ENCODE peak calls at places on chromosomes 11 and 22, in eight cellular contexts. Z, M, Q, V, X, W, P and R are unnamed samples.

GRCh38 chr11:102446606-102447005 is 6.0 kb downstream of the TMEM123 start:
- DNase-seq in Z (peak), M (no peak), Q (no peak), V (no peak), X (peak), W (no peak), P (no peak), R (no peak)

GRCh38 chr11:67572747-67573419 is 10.7 kb upstream of the GSTP1 start:
- DNase-seq in Z (no peak), M (peak), Q (peak), V (peak), X (peak), W (no peak), P (peak), R (peak)

GRCh38 chr11:117837791-117838190 is 13.2 kb upstream of the FXYD2 start:
- DNase-seq in Z (no peak), M (no peak), Q (no peak), V (no peak), X (no peak), W (peak), P (no peak), R (no peak)

GRCh38 chr11:19345519-19345847 is 104.7 kb upstream of the E2F8 start:
- DNase-seq in Z (no peak), M (no peak), Q (no peak), V (no peak), X (peak), W (no peak), P (peak), R (no peak)

GRCh38 chr22:33000342-33001280 is 57.6 kb downstream of the SYN3 start:
- DNase-seq in Z (peak), M (peak), Q (peak), V (peak), X (peak), W (peak), P (peak), R (no peak)

GRCh38 chr11:128709402-128709801 is 15.5 kb downstream of the FLI1 start:
- DNase-seq in Z (no peak), M (no peak), Q (no peak), V (no peak), X (peak), W (no peak), P (no peak), R (peak)

GRCh38 chr11:130633466-130633865 is 185.0 kb downstream of the ADAMTS15 start:
- DNase-seq in Z (no peak), M (no peak), Q (no peak), V (no peak), X (peak), W (no peak), P (no peak), R (no peak)

GRCh38 chr11:64330888-64331287 is 9.1 kb upstream of the CCDC88B start:
- DNase-seq in Z (no peak), M (no peak), Q (no peak), V (no peak), X (no peak), W (no peak), P (no peak), R (no peak)

GRCh38 chr11:129455756-129456436 is 80.2 kb downstream of the BARX2 start:
- DNase-seq in Z (no peak), M (no peak), Q (no peak), V (no peak), X (no peak), W (no peak), P (no peak), R (no peak)

GRCh38 chr11:8206251-8207079 is 37.6 kb upstream of the RIC3 start:
- DNase-seq in Z (no peak), M (peak), Q (no peak), V (peak), X (no peak), W (peak), P (peak), R (no peak)

DNA sequence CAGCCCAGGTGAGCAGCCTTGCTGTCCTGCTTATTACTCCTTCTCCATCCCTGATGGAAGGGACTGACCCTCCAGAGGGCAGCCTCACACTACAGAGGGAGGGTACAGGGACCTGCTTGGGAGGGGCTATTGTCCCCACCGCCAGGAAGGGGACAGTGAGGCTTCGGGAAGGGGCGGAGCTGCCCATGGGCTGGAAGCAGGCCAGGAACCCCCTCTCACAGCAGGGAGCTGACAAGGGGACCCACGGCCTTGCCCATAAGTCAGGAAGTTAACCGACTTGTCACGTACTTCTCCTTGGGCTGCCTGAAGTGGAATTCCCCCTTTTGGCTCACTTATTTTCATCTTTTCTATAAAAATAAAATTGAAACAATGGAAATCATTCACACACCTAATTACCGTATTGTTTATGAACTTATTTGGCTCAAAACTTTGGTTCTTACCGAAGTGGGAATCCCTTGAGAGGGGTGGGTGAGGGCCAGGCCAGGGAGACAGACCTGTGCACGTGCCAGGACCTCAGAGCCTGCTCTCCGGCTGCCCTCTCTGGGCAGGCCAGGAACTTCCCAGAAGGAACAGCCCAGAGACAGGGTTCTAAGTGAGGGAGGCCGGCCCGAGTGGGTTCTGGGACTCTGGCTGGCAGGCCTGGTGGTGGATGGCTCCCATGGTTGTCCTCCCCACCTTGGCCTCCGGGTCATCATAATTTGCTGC is 5.8 kb downstream of the MGAT3 start:
- DNase-seq in Z (no peak), M (no peak), Q (no peak), V (peak), X (no peak), W (no peak), P (peak), R (no peak)
- TF ChIP-seq CTCF in Z (no peak), M (no peak), Q (peak), V (no peak), X (no peak), W (no peak), P (no peak), R (no peak)

GRCh38 chr11:1852271-1852877 is 510 bp upstream of the LSP1 start:
- DNase-seq in Z (no peak), M (no peak), Q (no peak), V (no peak), X (no peak), W (no peak), P (no peak), R (no peak)

GRCh38 chr11:1852885-1853284 is at the start of gene LSP1:
- DNase-seq in Z (no peak), M (no peak), Q (peak), V (peak), X (no peak), W (no peak), P (no peak), R (no peak)

GRCh38 chr11:1854949-1855885 is 2.3 kb downstream of the LSP1 start:
- DNase-seq in Z (no peak), M (no peak), Q (peak), V (no peak), X (no peak), W (no peak), P (no peak), R (no peak)

GRCh38 chr11:1854132-1854948 is 1.5 kb downstream of the LSP1 start:
- DNase-seq in Z (no peak), M (no peak), Q (peak), V (no peak), X (no peak), W (no peak), P (no peak), R (no peak)

DNA sequence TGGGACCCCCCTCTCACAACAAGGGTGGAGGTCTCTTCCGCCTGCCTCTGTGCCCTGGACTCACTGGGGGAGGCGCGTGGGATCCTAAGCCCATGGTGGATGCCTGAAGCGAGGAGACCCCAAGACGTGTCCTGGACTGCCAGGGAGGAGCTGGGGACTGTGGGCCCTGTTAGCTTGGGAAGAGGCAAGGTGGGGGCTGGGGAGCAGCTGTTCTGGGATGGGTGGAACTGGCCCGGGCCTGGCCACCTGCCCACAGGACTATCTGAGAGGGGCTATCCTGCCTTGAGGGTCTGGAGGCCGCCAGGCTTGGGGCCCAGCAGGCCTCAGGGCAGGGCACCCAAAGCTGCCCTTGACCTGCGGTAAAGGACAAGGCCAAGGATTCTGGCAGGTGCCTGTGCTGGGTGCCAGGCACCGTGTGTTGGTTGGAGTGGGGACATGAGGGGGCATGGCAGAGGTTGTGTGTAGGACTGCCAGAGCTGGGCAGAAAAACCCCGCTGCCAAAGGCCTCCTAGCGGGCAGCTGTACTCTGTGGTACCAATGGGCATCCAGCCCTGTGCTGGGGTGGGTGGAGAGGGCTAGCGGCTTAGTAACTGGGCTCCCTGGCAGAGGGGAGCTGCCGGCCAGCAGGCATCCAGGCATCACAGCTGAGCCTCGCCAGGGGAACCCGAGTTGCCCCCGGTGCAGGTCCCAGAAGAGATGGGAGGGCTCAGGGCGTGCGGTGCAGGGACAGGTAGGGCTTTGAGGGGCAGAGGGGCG is 670 bp downstream of the LSP1 start:
- DNase-seq in Z (no peak), M (no peak), Q (peak), V (no peak), X (no peak), W (no peak), P (no peak), R (no peak)
- H3K4me3 ChIP-seq in Z (no peak), M (no peak), Q (peak), V (no peak), X (no peak), W (no peak), P (no peak), R (no peak)

DNA sequence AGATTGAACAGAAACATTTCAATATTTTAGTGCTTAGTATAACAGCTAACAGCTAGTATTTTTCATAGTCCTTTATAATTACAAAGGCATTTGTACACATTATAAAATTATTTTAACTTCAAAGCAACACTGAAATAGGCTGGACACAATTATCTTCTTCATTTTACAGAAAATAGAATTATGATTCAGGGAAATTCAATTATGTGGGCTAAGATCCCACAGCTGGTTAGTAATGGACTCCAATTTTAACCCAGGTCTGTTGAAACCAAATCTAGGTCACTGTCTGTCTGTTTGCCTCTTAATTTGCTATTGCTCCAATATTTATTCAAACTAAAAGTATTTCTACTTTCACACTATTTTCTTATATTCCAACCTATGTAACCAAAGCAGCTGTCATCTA is 154.1 kb upstream of the CTSC start:
- DNase-seq in Z (no peak), M (no peak), Q (no peak), V (no peak), X (no peak), W (no peak), P (no peak), R (no peak)
- TF ChIP-seq CTCF in Z (no peak), M (no peak), Q (no peak), V (no peak), X (no peak), W (no peak), P (no peak), R (no peak)

GRCh38 chr11:27719575-27719925 is 19.3 kb upstream of the BDNF start:
- DNase-seq in Z (no peak), M (no peak), Q (no peak), V (no peak), X (no peak), W (no peak), P (peak), R (no peak)

GRCh38 chr11:27717801-27718229 is 17.6 kb upstream of the BDNF start:
- DNase-seq in Z (no peak), M (no peak), Q (no peak), V (no peak), X (peak), W (no peak), P (no peak), R (no peak)

GRCh38 chr11:27720277-27720830 is 20.1 kb upstream of the BDNF start:
- DNase-seq in Z (peak), M (no peak), Q (no peak), V (no peak), X (peak), W (no peak), P (peak), R (no peak)

GRCh38 chr11:27718346-27718852 is 18.1 kb upstream of the BDNF start:
- DNase-seq in Z (peak), M (no peak), Q (no peak), V (no peak), X (peak), W (no peak), P (peak), R (peak)

GRCh38 chr11:27718853-27719574 is 18.8 kb upstream of the BDNF start:
- DNase-seq in Z (peak), M (no peak), Q (no peak), V (peak), X (peak), W (no peak), P (peak), R (no peak)
- H3K4me3 ChIP-seq in Z (peak), M (peak), Q (no peak), V (peak), X (peak), W (no peak), P (peak), R (peak)

DNA sequence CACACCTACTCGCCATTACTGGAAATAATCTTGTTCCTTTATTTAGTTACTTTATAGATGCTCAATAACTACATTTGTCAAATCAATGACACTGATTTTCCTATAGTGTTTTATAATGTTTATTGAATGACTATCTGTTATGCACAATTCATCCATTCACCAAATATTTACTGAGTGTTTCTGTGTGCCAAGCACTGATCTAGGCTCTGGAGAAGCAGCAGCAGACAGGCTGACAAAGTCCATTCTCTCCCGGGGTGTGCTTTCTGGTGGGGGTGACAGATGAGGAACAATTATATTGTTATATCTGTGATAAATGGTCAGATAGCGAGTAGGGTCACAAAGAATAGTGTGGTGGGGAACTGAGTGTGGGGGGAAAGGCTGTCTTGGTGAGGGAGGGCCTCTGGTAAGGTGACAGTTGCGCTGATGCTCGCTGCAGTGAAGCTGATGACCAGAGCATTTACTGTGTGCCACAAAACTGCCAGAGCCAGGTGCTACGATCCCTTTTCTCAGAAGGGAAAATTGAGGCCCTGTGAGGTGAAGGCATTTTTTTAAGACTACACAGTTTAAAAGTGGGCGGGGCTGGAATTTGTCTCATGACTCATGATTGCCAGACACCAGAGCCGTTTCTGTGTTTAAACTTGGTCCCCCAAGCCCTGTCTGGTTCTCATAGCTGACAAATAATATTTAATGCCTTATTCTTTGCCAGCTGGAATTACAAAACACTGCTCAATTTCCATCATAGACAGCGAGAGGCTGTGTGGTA is 10.2 kb downstream of the PACS1 start:
- DNase-seq in Z (peak), M (peak), Q (no peak), V (no peak), X (peak), W (peak), P (no peak), R (peak)
- TF ChIP-seq CTCF in Z (no peak), M (no peak), Q (no peak), V (no peak), X (no peak), W (no peak), P (no peak), R (no peak)

GRCh38 chr11:114794048-114794684 is 115.8 kb downstream of the NXPE2 start:
- DNase-seq in Z (no peak), M (no peak), Q (no peak), V (no peak), X (no peak), W (no peak), P (no peak), R (no peak)

GRCh38 chr11:114796954-114797721 is 118.8 kb downstream of the NXPE2 start:
- DNase-seq in Z (no peak), M (no peak), Q (no peak), V (no peak), X (no peak), W (no peak), P (no peak), R (no peak)

DNA sequence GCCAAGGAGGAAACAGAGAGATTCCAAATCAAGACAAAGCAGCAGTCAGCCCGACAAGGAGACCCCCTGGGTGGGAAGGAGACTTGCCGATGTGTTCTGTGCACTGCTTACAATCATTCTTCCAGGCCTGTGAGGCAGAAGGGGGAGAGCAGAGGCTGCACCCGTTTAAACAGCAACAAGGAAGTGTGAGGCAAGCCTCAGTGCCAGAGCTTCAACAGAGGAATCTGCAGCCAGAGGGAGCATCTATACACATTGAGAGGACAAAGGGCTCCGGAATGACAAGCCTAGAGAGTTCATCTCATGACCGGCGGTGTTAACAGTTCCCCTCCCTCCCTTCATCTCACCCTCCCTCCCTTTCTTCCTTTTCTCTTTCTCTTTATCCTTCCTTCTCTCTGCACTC is 121.2 kb downstream of the NXPE2 start:
- DNase-seq in Z (no peak), M (no peak), Q (no peak), V (no peak), X (no peak), W (no peak), P (no peak), R (no peak)
- H3K4me3 ChIP-seq in Z (no peak), M (no peak), Q (no peak), V (no peak), X (no peak), W (no peak), P (no peak), R (no peak)

DNA sequence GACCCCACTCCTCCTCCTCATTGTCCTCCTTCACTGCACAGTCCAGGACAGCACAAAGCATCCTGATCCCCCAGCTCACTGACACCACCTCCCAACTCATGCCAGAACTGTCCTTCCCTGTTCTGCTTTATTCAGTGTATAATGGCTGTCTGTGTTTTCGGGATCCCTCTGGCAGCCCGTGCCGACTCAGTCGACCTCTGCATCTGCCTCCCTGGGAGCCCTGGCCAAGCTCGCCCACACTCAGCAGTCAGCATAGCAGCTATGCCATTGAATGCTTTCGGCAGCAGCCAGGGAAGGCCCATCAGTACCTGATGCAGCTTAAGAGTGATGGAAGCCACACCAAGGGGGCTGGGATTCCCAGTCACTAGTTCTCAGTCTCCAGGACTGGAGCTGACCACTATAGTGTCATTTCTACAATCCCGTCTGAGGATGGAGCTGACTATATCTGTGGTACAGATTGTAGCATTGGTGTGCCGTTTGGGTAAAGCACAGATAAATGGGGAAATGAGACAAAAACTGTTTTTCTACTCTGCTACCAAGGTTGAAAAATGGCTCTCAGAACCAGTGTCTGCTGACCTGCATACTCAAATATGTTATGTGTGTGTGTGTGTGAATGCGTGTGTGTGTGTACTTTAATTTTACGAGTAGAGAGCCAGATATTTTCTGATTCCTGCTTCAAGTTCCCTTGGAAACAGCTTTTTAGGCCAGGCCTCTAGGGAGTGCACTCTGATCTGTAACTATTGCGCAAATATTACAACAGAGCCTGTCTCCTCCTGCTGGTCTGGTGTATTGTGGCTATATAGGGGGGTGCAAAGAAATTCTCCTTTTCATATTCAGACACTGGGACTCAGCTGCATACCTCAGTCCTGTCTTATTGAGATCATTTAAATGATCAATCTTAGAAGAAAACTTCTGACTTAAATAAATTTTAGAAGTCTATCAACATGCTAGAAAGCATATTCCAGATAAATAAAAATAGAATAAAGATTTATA is 78.8 kb upstream of the TOP3B start:
- DNase-seq in Z (peak), M (peak), Q (peak), V (no peak), X (peak), W (no peak), P (no peak), R (peak)
- TF ChIP-seq CTCF in Z (peak), M (peak), Q (peak), V (no peak), X (peak), W (no peak), P (no peak), R (no peak)